ENCODE peak calls at places on chromosomes 11 and 22, in seven cellular contexts. P, R, U, C, X, G and E are unnamed samples.

GRCh38 chr11:111221208-111221607 is 24.3 kb upstream of the POU2AF2 start:
- DNase-seq in C (no peak), X (no peak), G (no peak), U (no peak), P (no peak), R (no peak), E (no peak)

GRCh38 chr11:64123102-64123434 is 42.8 kb downstream of the MACROD1 start:
- DNase-seq in R (peak), C (peak), P (no peak), U (no peak), X (no peak), G (peak), E (peak)

GRCh38 chr11:109508943-109509342 is 87.0 kb downstream of the C11orf87 start:
- DNase-seq in R (no peak), P (no peak), G (no peak), X (no peak), U (no peak), C (no peak), E (no peak)

GRCh38 chr11:123407124-123407995 is 22.7 kb upstream of the GRAMD1B start:
- DNase-seq in X (peak), P (peak), U (peak), C (peak), G (no peak), R (peak), E (peak)

GRCh38 chr11:77113382-77114088 is 10.9 kb downstream of the OMP start:
- DNase-seq in P (no peak), R (no peak), G (no peak), U (no peak), C (no peak), X (no peak), E (peak)

GRCh38 chr11:94325681-94326080 is 21.3 kb downstream of the IZUMO1R start:
- DNase-seq in P (no peak), X (peak), C (no peak), G (peak), R (peak), U (no peak), E (no peak)

GRCh38 chr11:130518164-130518563 is 69.7 kb downstream of the ADAMTS15 start:
- DNase-seq in C (no peak), U (no peak), G (no peak), X (no peak), R (no peak), P (no peak), E (no peak)

GRCh38 chr11:62832346-62833234 is at the start of gene TEX54:
- DNase-seq in C (peak), R (peak), U (no peak), P (no peak), X (no peak), G (peak), E (peak)

GRCh38 chr11:72405009-72405408 is 29.3 kb downstream of the CLPB start:
- DNase-seq in X (no peak), P (no peak), G (no peak), U (no peak), R (no peak), C (no peak), E (no peak)
- H3K27ac ChIP-seq in X (no peak), P (no peak), G (no peak), U (no peak), R (no peak), C (no peak), E (no peak)

GRCh38 chr22:46287873-46288751 is 8.6 kb upstream of the GTSE1 start:
- DNase-seq in U (no peak), P (no peak), R (peak), G (peak), C (peak), X (no peak), E (no peak)
- H3K27ac ChIP-seq in U (no peak), P (no peak), R (peak), G (peak), C (peak), X (no peak), E (no peak)

GRCh38 chr11:20310596-20311394 is 52.7 kb upstream of the HTATIP2 start:
- DNase-seq in X (no peak), G (no peak), C (no peak), U (no peak), P (no peak), R (no peak), E (no peak)
- H3K27ac ChIP-seq in X (no peak), G (no peak), C (no peak), U (no peak), P (no peak), R (no peak), E (no peak)

GRCh38 chr22:27418261-27418660 is 383.3 kb downstream of the MN1 start:
- DNase-seq in R (no peak), C (no peak), P (no peak), G (no peak), X (no peak), U (no peak), E (no peak)

GRCh38 chr22:27422442-27422841 is 379.1 kb downstream of the MN1 start:
- DNase-seq in R (no peak), X (no peak), U (no peak), P (peak), G (no peak), C (no peak), E (no peak)

GRCh38 chr22:27419473-27419872 is 382.1 kb downstream of the MN1 start:
- DNase-seq in G (no peak), C (no peak), U (no peak), P (no peak), R (no peak), X (no peak), E (no peak)

GRCh38 chr22:27420817-27421361 is 380.7 kb downstream of the MN1 start:
- DNase-seq in U (no peak), X (no peak), G (peak), C (peak), P (peak), R (peak), E (peak)

DNA sequence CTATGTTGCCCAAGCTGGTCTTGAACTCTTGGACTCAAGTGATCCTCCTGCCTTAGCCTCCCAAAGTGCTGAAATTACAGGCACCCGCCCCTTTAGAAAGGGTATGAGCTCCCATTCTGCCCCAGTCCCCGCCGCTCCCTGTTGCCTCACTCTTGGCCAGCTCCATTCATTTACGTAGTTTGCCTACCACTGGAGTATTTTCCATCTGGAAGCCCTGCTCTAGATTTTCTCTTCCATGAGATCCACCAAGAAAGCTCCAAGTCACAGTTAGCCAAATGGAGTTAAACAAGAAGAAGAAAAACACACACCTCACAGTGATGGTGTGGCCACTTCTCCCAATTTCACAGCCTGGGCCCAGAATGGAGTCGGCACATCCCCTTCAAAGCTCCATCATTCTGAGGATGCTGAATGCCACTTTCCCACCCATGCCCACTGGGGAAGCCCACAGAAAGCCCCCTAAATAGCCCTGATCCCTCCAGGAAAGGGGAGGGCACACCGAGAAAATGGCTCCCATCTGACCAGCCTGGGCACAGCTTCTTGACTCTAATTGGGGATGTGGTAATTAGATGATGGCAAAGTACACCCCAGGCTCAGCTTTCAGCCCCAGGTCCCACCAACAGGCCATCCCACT is 381.3 kb downstream of the MN1 start:
- DNase-seq in C (no peak), U (no peak), P (no peak), G (no peak), R (no peak), X (no peak), E (no peak)
- H3K27ac ChIP-seq in C (peak), U (no peak), P (peak), G (no peak), R (peak), X (no peak), E (peak)

GRCh38 chr22:30486118-30486517 is 14.3 kb upstream of the SEC14L3 start:
- DNase-seq in R (no peak), G (no peak), P (no peak), U (no peak), C (no peak), X (no peak), E (no peak)
- H3K27ac ChIP-seq in R (no peak), G (no peak), P (no peak), U (no peak), C (no peak), X (no peak), E (no peak)

GRCh38 chr11:46342237-46342636 is 5.0 kb upstream of the DGKZ start:
- DNase-seq in R (no peak), G (no peak), X (no peak), P (no peak), U (no peak), C (peak), E (no peak)
- H3K27ac ChIP-seq in R (peak), G (peak), X (no peak), P (no peak), U (peak), C (peak), E (no peak)